ENCODE peak calls at places on chromosome 22, in nine cellular contexts. S is endothelial cell of umbilical vein, O is heart left ventricle, U is testis, V is mammary epithelial cell, L is sigmoid colon, D is PC-9, J is prostate gland, G is kidney. P is an unnamed sample.

GRCh38 chr22:36404436-36404835 is 16.7 kb upstream of the MYH9 start:
- DNase-seq in S (no peak), L (no peak), O (no peak), J (no peak), V (no peak), U (no peak), D (no peak), G (no peak), P (no peak)

GRCh38 chr22:25097006-25097405 is 102.7 kb upstream of the CRYBB3 start:
- DNase-seq in O (no peak), U (no peak), V (no peak), L (no peak), D (no peak), S (no peak), J (no peak), G (no peak), P (no peak)

GRCh38 chr22:50274311-50274710 is 4.1 kb upstream of the MAPK11 start:
- DNase-seq in S (peak; percentile 30), U (peak; percentile 78), J (peak; percentile 57), V (no peak), G (no peak), O (peak; percentile 74), L (no peak), D (peak; percentile 58), P (peak; percentile 70)

GRCh38 chr22:23182289-23183106 is 2.2 kb downstream of the BCR start:
- DNase-seq in S (peak; percentile 68), O (peak; percentile 11), G (no peak), L (no peak), V (peak; percentile 89), J (peak; percentile 61), U (no peak), D (peak; percentile 61), P (no peak)

GRCh38 chr22:17842386-17842785 is 68.1 kb upstream of the BID start:
- DNase-seq in G (no peak), S (no peak), V (no peak), U (peak; percentile 26), L (peak; percentile 76), O (peak; percentile 52), J (no peak), D (no peak), P (no peak)

GRCh38 chr22:32864041-32864440 is 62.5 kb downstream of the TIMP3 start:
- DNase-seq in D (no peak), V (no peak), L (no peak), O (no peak), S (no peak), J (no peak), U (no peak), G (no peak), P (no peak)

GRCh38 chr22:34113381-34113780 is 193.1 kb upstream of the LARGE1 start:
- DNase-seq in L (no peak), V (no peak), U (no peak), S (no peak), D (no peak), J (no peak), O (no peak), G (no peak), P (no peak)

GRCh38 chr22:43992331-43992821 is 31.7 kb upstream of the PARVB start:
- DNase-seq in V (no peak), O (no peak), S (no peak), G (no peak), D (no peak), L (peak; percentile 50), J (no peak), U (no peak), P (no peak)

GRCh38 chr22:29998627-29999026 is 81.6 kb upstream of the HORMAD2 start:
- DNase-seq in L (no peak), U (no peak), S (no peak), V (no peak), D (no peak), J (no peak), G (no peak), O (no peak), P (no peak)

GRCh38 chr22:38412435-38413084 is 42.4 kb downstream of the KCNJ4 start:
- DNase-seq in J (no peak), G (peak; percentile 69), V (no peak), O (no peak), D (peak; percentile 43), U (peak; percentile 63), S (no peak), L (peak; percentile 61), P (no peak)

GRCh38 chr22:18065256-18065655 is 12.5 kb upstream of the PEX26 start:
- DNase-seq in U (no peak), L (no peak), J (no peak), D (peak; percentile 29), V (no peak), S (no peak), O (no peak), G (no peak), P (no peak)

GRCh38 chr22:36374603-36375024 is 13.2 kb downstream of the MYH9 start:
- DNase-seq in D (peak; percentile 86), S (peak; percentile 72), G (peak; percentile 83), O (no peak), V (peak; percentile 97), L (no peak), U (no peak), J (no peak), P (peak; percentile 43)

GRCh38 chr22:29692327-29692640 is 27.5 kb upstream of the CABP7 start:
- DNase-seq in U (no peak), L (no peak), V (no peak), G (no peak), O (no peak), S (no peak), D (no peak), J (no peak), P (no peak)

GRCh38 chr22:25053153-25053805 is 100.8 kb downstream of the KIAA1671 start:
- DNase-seq in D (no peak), U (no peak), J (no peak), S (peak; percentile 44), L (no peak), O (no peak), V (peak; percentile 40), G (no peak), P (no peak)

GRCh38 chr22:43554694-43555365 is 143.0 kb downstream of the MPPED1 start:
- DNase-seq in D (no peak), L (peak; percentile 50), V (no peak), O (no peak), J (no peak), G (no peak), S (no peak), U (no peak), P (no peak)

GRCh38 chr22:50266994-50267393 is 3.2 kb downstream of the MAPK11 start:
- DNase-seq in O (no peak), G (no peak), U (no peak), D (no peak), V (no peak), J (no peak), S (no peak), L (no peak), P (no peak)

GRCh38 chr22:17258015-17258827 is 39.0 kb upstream of the ADA2 start:
- DNase-seq in U (peak; percentile 29), O (peak; percentile 72), V (peak; percentile 65), L (peak; percentile 83), J (peak; percentile 74), D (peak; percentile 2), G (peak; percentile 85), S (no peak), P (peak; percentile 35)

GRCh38 chr22:32511776-32512175 is 37.2 kb downstream of the FBXO7 start:
- DNase-seq in L (no peak), U (no peak), J (no peak), S (no peak), O (no peak), D (no peak), V (no peak), G (no peak), P (no peak)

GRCh38 chr22:48531108-48531507 is 1296.6 kb downstream of the BRD1 start:
- DNase-seq in V (no peak), S (no peak), O (no peak), D (no peak), G (no peak), U (no peak), J (no peak), L (no peak), P (no peak)
- TF ChIP-seq CTCF in V (no peak), S (no peak), O (no peak), D (no peak), G (no peak), U (no peak), J (no peak), L (no peak), P (no peak)

GRCh38 chr22:46665751-46666280 is 45.6 kb downstream of the GRAMD4 start:
- DNase-seq in U (no peak), V (no peak), D (no peak), O (no peak), G (peak; percentile 64), L (no peak), S (no peak), J (no peak), P (no peak)

GRCh38 chr22:46667245-46667623 is 47.0 kb downstream of the GRAMD4 start:
- DNase-seq in G (peak; percentile 51), J (no peak), O (no peak), U (no peak), S (no peak), L (no peak), V (no peak), D (no peak), P (no peak)

GRCh38 chr22:46665151-46665695 is 45.0 kb downstream of the GRAMD4 start:
- DNase-seq in S (no peak), D (no peak), O (peak; percentile 59), J (no peak), L (no peak), U (no peak), V (no peak), G (no peak), P (no peak)

GRCh38 chr22:46668116-46668515 is 47.9 kb downstream of the GRAMD4 start:
- DNase-seq in G (no peak), S (no peak), U (no peak), O (no peak), J (no peak), D (no peak), V (no peak), L (no peak), P (no peak)

GRCh38 chr22:46666577-46667244 is 46.5 kb downstream of the GRAMD4 start:
- DNase-seq in S (no peak), O (no peak), D (no peak), L (no peak), G (peak; percentile 66), J (no peak), U (no peak), V (no peak), P (no peak)
- H3K4me1 ChIP-seq in S (no peaks in the 10 kb centered on the region), O (peaks cover 5% of the 10 kb centered on the region), D (no peaks in the 10 kb centered on the region), L (no peaks in the 10 kb centered on the region), G (no peaks in the 10 kb centered on the region), J (no peaks in the 10 kb centered on the region), U (no peaks in the 10 kb centered on the region), V (peaks cover 6% of the 10 kb centered on the region), P (peaks cover 11% of the 10 kb centered on the region)

GRCh38 chr22:39994046-39994565 is 648 bp upstream of the FAM83F start:
- DNase-seq in U (no peak), V (no peak), J (no peak), D (no peak), G (peak; percentile 48), S (no peak), O (no peak), L (no peak), P (no peak)
- H3K27ac ChIP-seq in U (peak overlapping the region; percentile 94), V (no peak overlapping the region), J (peak overlapping the region; percentile 82), D (no peak overlapping the region), G (no peak overlapping the region), S (no peak overlapping the region), O (no peak overlapping the region), L (no peak overlapping the region), P (no peak overlapping the region)

DNA sequence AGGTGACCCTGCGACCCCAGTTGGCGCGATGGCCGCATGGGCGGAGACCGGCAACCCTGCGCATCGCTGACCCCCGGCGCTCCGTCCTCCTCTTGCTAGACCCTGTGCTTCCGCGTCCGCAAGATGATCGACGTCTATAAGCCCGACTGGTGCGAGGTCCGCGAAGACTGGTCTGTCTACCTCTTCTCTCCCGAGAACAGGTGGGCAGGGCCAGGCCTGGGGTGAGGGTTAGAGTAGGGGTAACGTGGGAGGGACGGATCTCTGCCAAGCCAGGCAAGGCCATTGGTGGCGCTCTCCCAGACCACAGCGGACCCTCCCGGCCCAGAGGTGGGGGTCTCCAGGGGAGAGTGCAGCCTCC is 92.1 kb downstream of the CACNA1I start:
- DNase-seq in D (no peak), S (no peak), L (no peak), U (no peak), V (no peak), J (no peak), O (no peak), G (no peak), P (no peak)
- TF ChIP-seq CTCF in D (no peak), S (no peak), L (no peak), U (no peak), V (no peak), J (no peak), O (no peak), G (no peak), P (no peak)

P was measured in cardiac muscle cell.